ENCODE peak calls at places on chromosomes 6 and 20, in nine cellular contexts. J is Panc1, G is stomach, P is vagina, I is endothelial cell of umbilical vein, O is GM12892, A is HCT116, W is HL-60, K is SK-N-SH. N is an unnamed sample.

GRCh38 chr20:3934628-3935027 is 45.4 kb downstream of the PANK2 start:
- DNase-seq in W (no peak), P (no peak), J (no peak), A (no peak), I (no peak), G (no peak), K (no peak), O (no peak), N (no peak)

GRCh38 chr6:37239950-37240713 is 17.4 kb upstream of the TBC1D22B start:
- DNase-seq in J (peak), O (peak), P (no peak), A (peak), W (peak), G (peak), K (peak), I (peak), N (peak)

GRCh38 chr6:28709478-28710349 is 184.0 kb downstream of the GPX5 start:
- DNase-seq in I (no peak), J (no peak), W (no peak), O (no peak), K (no peak), A (no peak), G (no peak), P (no peak), N (no peak)

GRCh38 chr6:27688014-27688586 is 215.2 kb upstream of the ZNF184 start:
- DNase-seq in K (peak), O (peak), W (peak), G (peak), J (peak), A (peak), I (peak), P (no peak), N (peak)

GRCh38 chr6:74631558-74631957 is 574.3 kb downstream of the COL12A1 start:
- DNase-seq in I (no peak), J (no peak), G (no peak), O (no peak), P (no peak), K (no peak), A (no peak), W (no peak), N (no peak)

GRCh38 chr6:74677463-74677862 is 528.4 kb downstream of the COL12A1 start:
- DNase-seq in K (no peak), J (no peak), W (no peak), G (no peak), A (no peak), O (no peak), I (no peak), P (no peak), N (no peak)

GRCh38 chr20:58271596-58272460 is 37.7 kb upstream of the RAB22A start:
- DNase-seq in P (no peak), G (no peak), I (no peak), O (no peak), A (no peak), K (peak), J (no peak), W (no peak), N (no peak)

GRCh38 chr20:47503685-47504084 is 2.0 kb downstream of the NCOA3 start:
- DNase-seq in A (no peak), I (peak), K (no peak), O (no peak), W (no peak), P (no peak), G (no peak), J (no peak), N (no peak)

GRCh38 chr6:168126566-168127383 is 47.8 kb upstream of the FRMD1 start:
- DNase-seq in A (no peak), I (no peak), K (no peak), G (no peak), O (no peak), W (no peak), P (peak), J (no peak), N (peak)

GRCh38 chr6:5241242-5241641 is 19.5 kb downstream of the LYRM4 start:
- DNase-seq in J (no peak), I (no peak), O (no peak), K (no peak), W (no peak), P (no peak), G (no peak), A (no peak), N (no peak)

GRCh38 chr6:37669306-37669705 is 28.4 kb downstream of the MDGA1 start:
- DNase-seq in P (no peak), W (no peak), O (no peak), K (no peak), I (no peak), A (no peak), G (no peak), J (no peak), N (no peak)

GRCh38 chr6:37698264-37699137 is 818 bp upstream of the MDGA1 start:
- DNase-seq in P (no peak), O (peak), J (no peak), I (peak), W (no peak), K (peak), G (peak), A (peak), N (peak)

GRCh38 chr6:155026366-155027045 is 31.4 kb downstream of the TIAM2 start:
- DNase-seq in I (peak), K (no peak), J (peak), G (peak), O (no peak), A (peak), P (no peak), W (no peak), N (no peak)

GRCh38 chr6:44702292-44702691 is 314.8 kb downstream of the CDC5L start:
- DNase-seq in O (no peak), G (no peak), K (no peak), I (no peak), A (no peak), J (no peak), W (no peak), P (no peak), N (no peak)

GRCh38 chr6:13725052-13725451 is 13.4 kb upstream of the RANBP9 start:
- DNase-seq in W (no peak), I (no peak), P (no peak), O (no peak), K (no peak), A (no peak), J (no peak), G (no peak), N (no peak)
- TF ChIP-seq POLR2AphosphoS5 in W (no peak), I (no peak), P (no peak), O (no peak), K (no peak), A (no peak), J (no peak), G (no peak), N (no peak)

DNA sequence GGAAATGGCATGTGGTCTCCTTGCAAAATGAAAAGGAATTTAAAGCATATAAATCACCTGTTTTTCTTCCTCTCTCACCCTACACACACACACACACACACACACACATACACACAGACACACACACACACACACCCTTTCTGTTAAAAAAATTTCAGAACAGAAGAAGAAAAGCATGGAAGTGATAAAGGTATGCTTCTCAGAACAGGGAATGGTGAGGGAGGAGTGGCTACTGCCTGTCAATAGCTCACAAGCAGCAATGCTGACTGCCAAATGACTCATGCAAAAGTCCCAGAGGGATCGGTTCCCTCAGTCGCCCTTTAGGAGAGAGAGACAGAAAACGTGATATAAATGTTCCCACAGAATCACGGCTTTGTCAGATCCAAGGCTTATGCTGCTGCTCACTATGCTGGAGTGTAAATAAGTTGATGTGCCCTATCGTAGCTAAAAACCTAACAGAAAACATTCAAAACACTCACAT is 102.7 kb downstream of the IBTK start:
- DNase-seq in K (peak), O (no peak), A (peak), W (no peak), P (no peak), I (peak), G (peak), J (peak), N (no peak)
- TF ChIP-seq POLR2AphosphoS5 in K (no peak), O (no peak), A (peak), W (no peak), P (no peak), I (no peak), G (peak), J (no peak), N (no peak)

GRCh38 chr6:391559-392440 is at the start of gene IRF4:
- DNase-seq in P (no peak), A (no peak), K (no peak), G (no peak), W (no peak), O (peak), I (no peak), J (no peak), N (peak)

GRCh38 chr6:392441-393390 is 1.2 kb downstream of the IRF4 start:
- DNase-seq in A (no peak), K (no peak), I (no peak), G (no peak), P (no peak), W (no peak), J (no peak), O (no peak), N (peak)

GRCh38 chr6:395432-396125 is 4.0 kb downstream of the IRF4 start:
- DNase-seq in P (peak), I (no peak), K (no peak), A (no peak), W (no peak), J (no peak), O (no peak), G (no peak), N (no peak)

GRCh38 chr6:394641-395289 is 3.2 kb downstream of the IRF4 start:
- DNase-seq in W (no peak), K (no peak), A (no peak), J (no peak), O (no peak), G (no peak), P (peak), I (no peak), N (no peak)

DNA sequence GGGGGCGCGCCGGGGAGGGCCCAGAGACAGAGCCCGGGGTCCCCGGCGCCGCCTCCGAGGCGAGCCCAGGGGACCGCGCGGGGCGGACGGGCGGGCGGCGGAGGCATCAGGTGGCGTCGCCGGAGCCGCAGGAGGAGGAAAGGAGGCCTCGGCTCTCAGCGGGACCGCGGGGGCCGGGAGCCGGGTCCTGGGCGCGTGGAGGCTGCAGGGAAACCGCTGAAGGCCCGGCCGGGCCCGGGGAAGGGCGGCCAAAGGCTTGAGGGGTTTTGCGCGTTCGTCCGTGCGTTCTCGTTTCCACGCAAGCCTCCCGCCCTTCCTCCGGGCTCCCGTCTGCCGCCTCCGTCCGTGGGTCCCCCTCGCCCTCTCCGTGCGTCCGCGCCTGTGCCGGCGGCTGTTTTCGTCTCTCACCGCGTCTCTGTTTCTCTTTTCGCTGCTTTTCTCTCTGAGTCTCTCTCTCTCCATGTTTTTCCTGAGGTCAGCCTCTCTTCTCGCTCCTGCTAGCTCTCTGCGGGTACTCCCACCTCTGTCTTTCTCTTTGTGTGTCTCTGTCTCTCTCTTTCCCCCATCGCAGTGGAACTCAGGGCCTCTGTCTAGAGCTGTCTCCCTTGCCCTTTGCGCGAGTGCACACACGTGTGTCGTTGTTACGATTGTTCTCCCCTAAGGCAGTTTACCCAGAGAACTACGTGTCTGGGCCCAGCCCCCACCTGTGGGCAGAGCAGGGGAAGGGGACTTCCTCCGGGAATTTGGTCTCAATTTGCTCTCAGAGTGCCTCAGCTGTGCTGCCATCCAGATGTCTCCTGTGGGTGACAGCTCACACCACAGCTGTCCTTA is 2.1 kb downstream of the IRF4 start:
- DNase-seq in I (no peak), K (no peak), A (no peak), P (no peak), W (no peak), O (no peak), J (no peak), G (no peak), N (peak)
- TF ChIP-seq POLR2AphosphoS5 in I (no peak), K (no peak), A (no peak), P (no peak), W (no peak), O (peak), J (no peak), G (no peak), N (no peak)

GRCh38 chr20:24157213-24157612 is 168.6 kb upstream of the GGTLC1 start:
- DNase-seq in G (no peak), O (no peak), I (no peak), P (no peak), A (no peak), W (no peak), K (no peak), J (no peak), N (no peak)
- TF ChIP-seq POLR2AphosphoS5 in G (no peak), O (no peak), I (no peak), P (no peak), A (no peak), W (no peak), K (no peak), J (no peak), N (no peak)

GRCh38 chr6:34858681-34859080 is 29.2 kb downstream of the TAF11 start:
- DNase-seq in W (no peak), O (no peak), K (no peak), A (no peak), J (no peak), P (no peak), I (no peak), G (no peak), N (no peak)
- TF ChIP-seq POLR2AphosphoS5 in W (no peak), O (no peak), K (no peak), A (no peak), J (no peak), P (no peak), I (no peak), G (no peak), N (no peak)

GRCh38 chr20:311603-312002 is 13.7 kb upstream of the SOX12 start:
- DNase-seq in K (no peak), O (no peak), W (no peak), J (no peak), I (no peak), G (no peak), A (no peak), P (no peak), N (no peak)

GRCh38 chr20:308427-309038 is 11.2 kb downstream of the ZCCHC3 start:
- DNase-seq in J (no peak), W (no peak), P (no peak), I (no peak), A (no peak), K (no peak), O (no peak), G (no peak), N (no peak)

GRCh38 chr20:310645-311044 is 13.3 kb downstream of the ZCCHC3 start:
- DNase-seq in J (no peak), O (no peak), W (no peak), K (no peak), I (no peak), P (no peak), A (no peak), G (no peak), N (no peak)

GRCh38 chr20:309306-309840 is 12.0 kb downstream of the ZCCHC3 start:
- DNase-seq in I (no peak), A (no peak), G (no peak), K (peak), W (no peak), O (no peak), J (no peak), P (no peak), N (no peak)

DNA sequence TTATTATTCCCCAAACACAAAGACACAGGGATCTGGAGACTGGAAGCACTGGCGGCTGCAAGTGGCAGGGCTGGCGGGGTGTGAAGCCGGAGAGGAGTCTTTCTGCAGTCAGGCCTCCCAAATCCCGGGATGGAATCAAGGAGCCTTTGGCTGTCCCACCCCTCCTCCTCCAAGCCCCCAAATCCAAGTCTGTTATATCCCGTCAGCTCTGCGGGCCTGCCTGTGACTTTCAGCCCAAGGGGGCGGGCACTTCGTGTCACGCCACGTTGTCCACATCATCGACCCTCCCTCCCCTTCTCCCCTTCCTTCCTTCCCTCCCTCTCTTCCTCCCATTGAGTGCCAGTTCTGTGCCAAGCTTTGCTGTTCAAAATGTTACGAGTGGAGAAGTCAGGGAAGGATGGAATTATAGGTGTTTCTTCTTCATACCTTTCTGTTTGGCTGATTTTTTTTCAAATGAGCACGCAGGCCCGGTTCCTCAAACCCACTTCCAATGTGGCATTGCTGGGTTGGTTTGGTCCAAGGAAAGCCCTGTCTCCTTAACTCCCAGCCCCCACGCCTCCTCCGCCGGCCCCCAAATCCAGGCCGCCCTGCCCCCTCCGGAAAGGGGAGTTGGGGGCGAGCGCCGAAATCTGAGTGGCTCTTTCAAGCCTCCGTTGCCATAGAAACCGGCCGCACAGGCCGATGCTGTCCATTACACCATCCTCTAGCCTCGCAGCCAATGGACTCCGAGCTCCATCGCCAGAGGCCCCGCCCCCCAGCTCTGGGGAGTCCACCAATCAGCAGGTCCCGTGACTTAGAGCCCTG is 12.7 kb downstream of the ZCCHC3 start:
- DNase-seq in G (peak), I (peak), J (no peak), A (no peak), P (no peak), K (peak), O (peak), W (peak), N (peak)
- TF ChIP-seq POLR2AphosphoS5 in G (peak), I (peak), J (no peak), A (no peak), P (peak), K (peak), O (no peak), W (no peak), N (no peak)

GRCh38 chr20:414161-414560 is 6.1 kb downstream of the RBCK1 start:
- DNase-seq in P (no peak), G (no peak), O (no peak), A (no peak), I (no peak), W (no peak), J (no peak), K (no peak), N (no peak)
- TF ChIP-seq POLR2AphosphoS5 in P (no peak), G (no peak), O (no peak), A (peak), I (no peak), W (no peak), J (no peak), K (no peak), N (no peak)

GRCh38 chr6:47697925-47698324 is 455 bp upstream of the ADGRF4 start:
- DNase-seq in P (no peak), J (no peak), I (no peak), W (no peak), O (no peak), G (no peak), K (no peak), A (no peak), N (no peak)
- TF ChIP-seq POLR2AphosphoS5 in P (no peak), J (no peak), I (no peak), W (no peak), O (no peak), G (no peak), K (no peak), A (no peak), N (no peak)

DNA sequence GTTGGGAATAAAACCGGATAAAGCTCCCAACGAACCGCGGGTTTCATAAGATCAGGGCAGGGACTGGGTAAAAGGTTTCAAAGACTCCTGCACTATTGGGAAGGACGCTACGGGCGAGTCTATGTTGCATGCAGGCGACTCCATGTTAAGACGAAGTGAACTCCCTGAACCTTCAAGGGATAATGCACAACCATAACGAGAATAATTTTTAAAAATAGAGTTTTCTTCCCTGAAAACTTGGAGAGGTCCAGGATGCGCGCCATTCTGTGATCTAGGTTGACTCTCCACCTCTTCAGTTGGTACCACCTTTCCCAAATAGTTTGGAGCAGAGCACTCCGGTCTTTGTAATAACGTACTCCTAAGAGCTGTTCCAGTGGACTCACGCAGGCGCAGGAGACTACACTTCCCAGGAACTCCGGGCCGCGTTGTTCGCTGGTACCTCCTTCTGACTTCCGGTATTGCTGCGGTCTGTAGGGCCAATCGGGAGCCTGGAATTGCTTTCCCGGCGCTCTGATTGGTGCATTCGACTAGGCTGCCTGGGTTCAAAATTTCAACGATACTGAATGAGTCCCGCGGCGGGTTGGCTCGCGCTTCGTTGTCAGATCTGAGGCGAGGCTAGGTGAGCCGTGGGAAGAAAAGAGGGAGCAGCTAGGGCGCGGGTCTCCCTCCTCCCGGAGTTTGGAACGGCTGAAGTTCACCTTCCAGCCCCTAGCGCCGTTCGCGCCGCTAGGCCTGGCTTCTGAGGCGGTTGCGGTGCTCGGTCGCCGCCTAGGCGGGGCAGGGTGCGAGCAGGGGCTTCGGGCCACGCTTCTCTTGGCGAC is at the start of gene TPX2:
- DNase-seq in K (peak), I (peak), G (peak), O (peak), A (peak), P (no peak), W (peak), J (peak), N (peak)
- TF ChIP-seq POLR2AphosphoS5 in K (peak), I (peak), G (peak), O (peak), A (peak), P (peak), W (peak), J (peak), N (peak)

N was measured in spleen.